ENCODE peak calls at places on chromosome 20, in nine cellular contexts. X is HT1080; O is effector CD4-positive, alpha-beta T cell; K is epithelial cell of esophagus; Y is left ventricle myocardium superior; F is fibroblast of the conjunctiva; W is right lobe of liver; C is stomach; I is HT-29. N is an unnamed sample.

GRCh38 chr20:4217349-4217761 is 202.0 kb upstream of the RNF24 start:
- DNase-seq in X (no peak), O (no peak), K (peak), Y (peak), F (no peak), W (no peak), C (no peak), I (peak), N (peak)

GRCh38 chr20:24337551-24337950 is 131.9 kb upstream of the SYNDIG1 start:
- DNase-seq in X (no peak), O (no peak), K (no peak), Y (no peak), F (no peak), W (no peak), C (no peak), I (no peak), N (no peak)

GRCh38 chr20:44457016-44457415 is 18.7 kb upstream of the TTPAL start:
- DNase-seq in X (no peak), O (no peak), K (no peak), Y (no peak), F (no peak), W (no peak), C (no peak), I (peak), N (no peak)

GRCh38 chr20:49361872-49362663 is 84.2 kb upstream of the ZNFX1 start:
- DNase-seq in X (no peak), O (no peak), K (no peak), Y (no peak), F (no peak), W (no peak), C (no peak), I (no peak), N (no peak)

GRCh38 chr20:38270869-38271608 is 10.5 kb upstream of the KIAA1755 start:
- DNase-seq in X (peak), O (no peak), K (peak), Y (peak), F (peak), W (no peak), C (no peak), I (peak), N (peak)

GRCh38 chr20:33731693-33732165 is at the start of gene ZNF341:
- DNase-seq in X (peak), O (peak), K (peak), Y (peak), F (no peak), W (no peak), C (peak), I (peak), N (no peak)

GRCh38 chr20:59001068-59001448 is 6.0 kb downstream of the CTSZ start:
- DNase-seq in X (no peak), O (no peak), K (no peak), Y (no peak), F (no peak), W (no peak), C (no peak), I (no peak), N (no peak)

GRCh38 chr20:3659492-3660261 is 3.5 kb downstream of the GFRA4 start:
- DNase-seq in X (no peak), O (no peak), K (no peak), Y (no peak), F (no peak), W (no peak), C (no peak), I (no peak), N (no peak)

GRCh38 chr20:45174434-45175364 is at the start of gene PI3:
- DNase-seq in X (peak), O (no peak), K (peak), Y (no peak), F (no peak), W (no peak), C (peak), I (peak), N (no peak)

GRCh38 chr20:47296950-47297349 is 59.5 kb downstream of the ZMYND8 start:
- DNase-seq in X (no peak), O (no peak), K (no peak), Y (peak), F (no peak), W (no peak), C (no peak), I (peak), N (no peak)

GRCh38 chr20:60236613-60237012 is 278.4 kb downstream of the CDH26 start:
- DNase-seq in X (no peak), O (no peak), K (no peak), Y (no peak), F (no peak), W (no peak), C (no peak), I (no peak), N (no peak)

GRCh38 chr20:7703436-7703835 is 236.8 kb downstream of the HAO1 start:
- DNase-seq in X (no peak), O (no peak), K (peak), Y (no peak), F (no peak), W (no peak), C (no peak), I (no peak), N (no peak)

GRCh38 chr20:45336530-45337366 is 11.5 kb downstream of the SDC4 start:
- DNase-seq in X (peak), O (no peak), K (peak), Y (no peak), F (no peak), W (no peak), C (peak), I (peak), N (peak)

GRCh38 chr20:21693322-21693721 is 12.1 kb upstream of the PAX1 start:
- DNase-seq in X (no peak), O (no peak), K (no peak), Y (no peak), F (no peak), W (no peak), C (no peak), I (peak), N (no peak)

GRCh38 chr20:51487076-51487475 is 55.4 kb downstream of the NFATC2 start:
- DNase-seq in X (no peak), O (no peak), K (no peak), Y (no peak), F (no peak), W (no peak), C (no peak), I (no peak), N (no peak)

GRCh38 chr20:38117205-38117604 is 47.9 kb downstream of the TGM2 start:
- DNase-seq in X (no peak), O (no peak), K (no peak), Y (no peak), F (no peak), W (no peak), C (no peak), I (no peak), N (no peak)

GRCh38 chr20:15022921-15023320 is 685.5 kb upstream of the FLRT3 start:
- DNase-seq in X (peak), O (no peak), K (peak), Y (no peak), F (no peak), W (no peak), C (no peak), I (no peak), N (no peak)

GRCh38 chr20:48329676-48330644 is 497.8 kb downstream of the PREX1 start:
- DNase-seq in X (no peak), O (no peak), K (peak), Y (no peak), F (no peak), W (no peak), C (no peak), I (peak), N (no peak)

GRCh38 chr20:53623454-53624206 is 30.0 kb upstream of the ZNF217 start:
- DNase-seq in X (peak), O (peak), K (peak), Y (peak), F (peak), W (peak), C (peak), I (peak), N (no peak)

GRCh38 chr20:52889225-52889624 is 82.9 kb upstream of the TSHZ2 start:
- DNase-seq in X (no peak), O (no peak), K (peak), Y (no peak), F (peak), W (no peak), C (no peak), I (no peak), N (peak)